ENCODE peak calls at places on chromosomes 12 and 14, in six cellular contexts. One of them, this sample, is unnamed.

GRCh38 chr12:72089678-72090077 is 151.0 kb downstream of the TPH2 start:
- DNase-seq in K562: no peak
- DNase-seq in HepG2: no peak
- DNase-seq in HCT116: no peak
- DNase-seq in H1: no peak
- DNase-seq in GM12878: no peak
- DNase-seq in this sample: no peak

GRCh38 chr12:9115731-9116689 is at the start of gene A2M:
- DNase-seq in GM12878: no peak
- DNase-seq in HCT116: no peak
- DNase-seq in HepG2: peak
- DNase-seq in H1: no peak
- DNase-seq in K562: no peak
- DNase-seq in this sample: no peak

GRCh38 chr14:30210630-30211029 is 283.0 kb upstream of the PRKD1 start:
- DNase-seq in K562: no peak
- DNase-seq in HCT116: no peak
- DNase-seq in GM12878: no peak
- DNase-seq in H1: no peak
- DNase-seq in HepG2: no peak
- DNase-seq in this sample: no peak

GRCh38 chr14:34462132-34462893 is at the start of gene SPTSSA:
- DNase-seq in K562: peak
- DNase-seq in GM12878: peak
- DNase-seq in HepG2: peak
- DNase-seq in H1: peak
- DNase-seq in HCT116: peak
- DNase-seq in this sample: peak

GRCh38 chr12:9948606-9949286 is 16.6 kb upstream of the CLEC2A start:
- DNase-seq in K562: no peak
- DNase-seq in HCT116: no peak
- DNase-seq in HepG2: no peak
- DNase-seq in GM12878: peak
- DNase-seq in H1: no peak
- DNase-seq in this sample: no peak

GRCh38 chr12:27434673-27435565 is 11.6 kb upstream of the SMCO2 start:
- DNase-seq in H1: no peak
- DNase-seq in GM12878: no peak
- DNase-seq in HepG2: no peak
- DNase-seq in HCT116: no peak
- DNase-seq in K562: peak
- DNase-seq in this sample: no peak

GRCh38 chr14:103293465-103293864 is 40.6 kb upstream of the EIF5 start:
- DNase-seq in H1: no peak
- DNase-seq in GM12878: no peak
- DNase-seq in HepG2: no peak
- DNase-seq in HCT116: no peak
- DNase-seq in K562: no peak
- DNase-seq in this sample: no peak

GRCh38 chr14:76564471-76565119 is 188.7 kb downstream of the ESRRB start:
- DNase-seq in HCT116: peak
- DNase-seq in K562: peak
- DNase-seq in H1: no peak
- DNase-seq in GM12878: no peak
- DNase-seq in HepG2: no peak
- DNase-seq in this sample: no peak

GRCh38 chr12:3003593-3003992 is 44.4 kb downstream of the TEAD4 start:
- DNase-seq in GM12878: no peak
- DNase-seq in HepG2: no peak
- DNase-seq in HCT116: no peak
- DNase-seq in K562: no peak
- DNase-seq in H1: no peak
- DNase-seq in this sample: no peak

GRCh38 chr12:5439333-5439732 is 7.4 kb downstream of the NTF3 start:
- DNase-seq in GM12878: no peak
- DNase-seq in K562: no peak
- DNase-seq in H1: no peak
- DNase-seq in HepG2: no peak
- DNase-seq in HCT116: no peak
- DNase-seq in this sample: no peak

GRCh38 chr12:14665354-14666348 is 30.7 kb downstream of the GUCY2C start:
- DNase-seq in HCT116: peak
- DNase-seq in GM12878: no peak
- DNase-seq in HepG2: no peak
- DNase-seq in H1: peak
- DNase-seq in K562: peak
- DNase-seq in this sample: no peak

GRCh38 chr12:40106202-40106533 is 287 bp upstream of the SLC2A13 start:
- DNase-seq in H1: no peak
- DNase-seq in HepG2: no peak
- DNase-seq in HCT116: no peak
- DNase-seq in K562: no peak
- DNase-seq in GM12878: no peak
- DNase-seq in this sample: no peak

GRCh38 chr12:12533238-12533829 is 29.3 kb downstream of the DUSP16 start:
- DNase-seq in K562: peak
- DNase-seq in H1: no peak
- DNase-seq in HCT116: no peak
- DNase-seq in HepG2: peak
- DNase-seq in GM12878: no peak
- DNase-seq in this sample: no peak

GRCh38 chr14:22824711-22825359 is 4.9 kb upstream of the MRPL52 start:
- DNase-seq in HepG2: peak
- DNase-seq in GM12878: no peak
- DNase-seq in H1: no peak
- DNase-seq in K562: peak
- DNase-seq in HCT116: peak
- DNase-seq in this sample: no peak

GRCh38 chr12:115946867-115947695 is 330.4 kb downstream of the MED13L start:
- DNase-seq in H1: no peak
- DNase-seq in HCT116: no peak
- DNase-seq in GM12878: no peak
- DNase-seq in HepG2: peak
- DNase-seq in K562: peak
- DNase-seq in this sample: no peak

GRCh38 chr12:51921017-51921725 is 13.9 kb downstream of the ACVRL1 start:
- DNase-seq in HCT116: no peak
- DNase-seq in GM12878: no peak
- DNase-seq in HepG2: no peak
- DNase-seq in K562: no peak
- DNase-seq in H1: no peak
- DNase-seq in this sample: no peak

GRCh38 chr12:124506145-124506831 is 61.1 kb downstream of the NCOR2 start:
- DNase-seq in GM12878: no peak
- DNase-seq in HepG2: no peak
- DNase-seq in K562: peak
- DNase-seq in HCT116: no peak
- DNase-seq in H1: no peak
- DNase-seq in this sample: no peak

GRCh38 chr14:101230161-101230850 is 326.8 kb upstream of the RTL1 start:
- DNase-seq in H1: peak
- DNase-seq in K562: peak
- DNase-seq in HepG2: no peak
- DNase-seq in GM12878: no peak
- DNase-seq in HCT116: no peak
- DNase-seq in this sample: no peak

GRCh38 chr14:77590845-77591506 is 25.5 kb downstream of the SPTLC2 start:
- DNase-seq in HepG2: no peak
- DNase-seq in HCT116: no peak
- DNase-seq in H1: no peak
- DNase-seq in GM12878: no peak
- DNase-seq in K562: no peak
- DNase-seq in this sample: no peak

GRCh38 chr14:102781063-102781462 is 3.8 kb downstream of the TRAF3 start:
- DNase-seq in K562: no peak
- DNase-seq in HepG2: no peak
- DNase-seq in H1: no peak
- DNase-seq in HCT116: no peak
- DNase-seq in GM12878: no peak
- DNase-seq in this sample: no peak

GRCh38 chr14:32805979-32806378 is 132.7 kb upstream of the NPAS3 start:
- DNase-seq in GM12878: no peak
- DNase-seq in HCT116: no peak
- DNase-seq in H1: no peak
- DNase-seq in HepG2: no peak
- DNase-seq in K562: no peak
- DNase-seq in this sample: no peak

GRCh38 chr12:80770958-80771357 is 54.2 kb downstream of the MYF5 start:
- DNase-seq in H1: no peak
- DNase-seq in GM12878: no peak
- DNase-seq in K562: no peak
- DNase-seq in HepG2: no peak
- DNase-seq in HCT116: no peak
- DNase-seq in this sample: no peak

GRCh38 chr14:81506512-81506911 is 27.1 kb downstream of the SEL1L start:
- DNase-seq in HCT116: no peak
- DNase-seq in HepG2: no peak
- DNase-seq in H1: no peak
- DNase-seq in GM12878: no peak
- DNase-seq in K562: no peak
- DNase-seq in this sample: no peak

GRCh38 chr12:105330283-105330937 is at the start of gene C12orf75:
- DNase-seq in K562: peak
- DNase-seq in HepG2: peak
- DNase-seq in GM12878: peak
- DNase-seq in H1: peak
- DNase-seq in HCT116: peak
- DNase-seq in this sample: peak
- TF ChIP-seq ZNF274 in K562: no peak
- TF ChIP-seq ZNF274 in HepG2: peak
- TF ChIP-seq ZNF274 in GM12878: no peak
- TF ChIP-seq ZNF274 in H1: no peak
- TF ChIP-seq ZNF274 in HCT116: no peak
- TF ChIP-seq ZNF274 in this sample: no peak

GRCh38 chr14:99595524-99595923 is 8.5 kb downstream of the CCDC85C start:
- DNase-seq in HepG2: no peak
- DNase-seq in K562: no peak
- DNase-seq in H1: no peak
- DNase-seq in HCT116: no peak
- DNase-seq in GM12878: no peak
- DNase-seq in this sample: no peak

GRCh38 chr14:99592394-99592793 is 11.6 kb downstream of the CCDC85C start:
- DNase-seq in HCT116: no peak
- DNase-seq in HepG2: no peak
- DNase-seq in K562: no peak
- DNase-seq in GM12878: no peak
- DNase-seq in H1: no peak
- DNase-seq in this sample: no peak

GRCh38 chr14:99595034-99595433 is 9.0 kb downstream of the CCDC85C start:
- DNase-seq in K562: no peak
- DNase-seq in HepG2: no peak
- DNase-seq in HCT116: no peak
- DNase-seq in H1: no peak
- DNase-seq in GM12878: peak
- DNase-seq in this sample: no peak

GRCh38 chr14:99592933-99593753 is 10.9 kb downstream of the CCDC85C start:
- DNase-seq in K562: no peak
- DNase-seq in H1: no peak
- DNase-seq in GM12878: no peak
- DNase-seq in HepG2: no peak
- DNase-seq in HCT116: no peak
- DNase-seq in this sample: no peak

DNA sequence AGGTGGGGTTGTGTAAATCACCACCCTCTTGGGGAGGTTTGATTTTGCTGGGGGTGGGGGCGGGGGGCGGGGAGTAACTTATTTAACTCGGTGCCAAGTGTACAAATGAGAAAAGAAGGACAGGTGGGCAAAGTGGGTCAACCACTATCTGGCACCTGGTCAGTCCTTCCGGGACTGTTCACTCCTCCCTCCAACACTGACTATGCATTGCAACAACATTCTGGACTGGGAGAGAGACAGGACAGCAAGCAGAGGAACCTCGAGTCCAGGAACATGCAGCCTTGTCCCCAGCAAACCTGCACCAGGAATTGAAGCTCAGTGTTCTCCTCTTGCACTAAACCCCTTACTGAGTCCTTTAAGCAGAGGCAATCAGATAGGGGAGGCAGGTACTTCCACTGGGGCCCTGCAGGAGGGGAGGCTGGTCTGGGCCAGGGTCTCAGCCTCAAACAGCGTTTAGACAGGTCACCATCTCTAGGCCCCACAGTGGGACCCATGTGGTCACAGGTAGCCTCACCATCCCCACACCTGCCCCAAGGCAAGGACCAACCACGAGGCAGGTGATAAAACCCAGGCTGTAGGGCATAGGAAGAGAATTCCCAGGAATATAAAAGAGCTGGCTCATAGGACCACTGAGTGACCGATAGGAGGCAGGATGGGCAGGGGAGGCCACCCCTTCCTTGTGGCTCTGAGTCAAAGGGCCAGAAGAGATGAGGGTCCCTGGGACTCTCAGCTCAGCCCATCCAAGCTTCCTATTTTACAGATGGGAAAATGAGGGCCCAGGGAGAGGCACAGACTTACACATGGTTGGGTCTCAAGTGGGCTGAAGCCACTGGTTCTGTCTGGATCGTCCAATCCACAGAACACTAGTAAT is 9.8 kb downstream of the CCDC85C start:
- DNase-seq in K562: no peak
- DNase-seq in HCT116: no peak
- DNase-seq in HepG2: no peak
- DNase-seq in H1: no peak
- DNase-seq in GM12878: no peak
- DNase-seq in this sample: no peak
- H3K9ac ChIP-seq in K562: no peak
- H3K9ac ChIP-seq in HCT116: no peak
- H3K9ac ChIP-seq in HepG2: no peak
- H3K9ac ChIP-seq in H1: no peak
- H3K9ac ChIP-seq in GM12878: no peak
- H3K9ac ChIP-seq in this sample: no peak

GRCh38 chr14:24542346-24542936 is 33.6 kb downstream of the CTSG start:
- DNase-seq in H1: no peak
- DNase-seq in HCT116: no peak
- DNase-seq in K562: no peak
- DNase-seq in HepG2: no peak
- DNase-seq in GM12878: no peak
- DNase-seq in this sample: no peak
- TF ChIP-seq ZNF274 in H1: no peak
- TF ChIP-seq ZNF274 in HCT116: no peak
- TF ChIP-seq ZNF274 in K562: no peak
- TF ChIP-seq ZNF274 in HepG2: no peak
- TF ChIP-seq ZNF274 in GM12878: no peak
- TF ChIP-seq ZNF274 in this sample: no peak

GRCh38 chr12:111428728-111429175 is 23.0 kb downstream of the SH2B3 start:
- DNase-seq in HepG2: no peak
- DNase-seq in GM12878: no peak
- DNase-seq in H1: no peak
- DNase-seq in K562: no peak
- DNase-seq in HCT116: no peak
- DNase-seq in this sample: no peak
- H3K9ac ChIP-seq in HepG2: no peak
- H3K9ac ChIP-seq in GM12878: peak
- H3K9ac ChIP-seq in H1: no peak
- H3K9ac ChIP-seq in K562: peak
- H3K9ac ChIP-seq in HCT116: no peak
- H3K9ac ChIP-seq in this sample: no peak

DNA sequence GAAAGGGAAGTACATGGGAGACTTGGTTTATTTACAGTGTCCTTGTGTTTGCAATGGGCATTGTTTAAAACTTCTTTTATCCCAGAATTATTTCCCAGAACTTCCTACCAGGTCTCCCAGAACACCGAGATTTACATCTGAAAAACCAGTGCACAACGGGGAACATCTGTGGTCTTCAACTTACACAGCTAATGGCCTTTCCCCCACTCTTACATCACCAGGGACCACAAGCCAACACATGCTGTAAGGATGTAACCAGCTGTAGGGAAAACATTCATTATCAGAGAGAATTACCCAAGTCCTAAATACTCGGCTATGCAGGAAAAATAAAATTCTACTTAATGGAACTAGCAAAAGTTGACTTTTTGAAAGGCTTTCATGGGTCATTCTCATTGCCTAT is 267.6 kb downstream of the DUSP6 start:
- DNase-seq in HCT116: no peak
- DNase-seq in K562: no peak
- DNase-seq in H1: no peak
- DNase-seq in HepG2: no peak
- DNase-seq in GM12878: no peak
- DNase-seq in this sample: no peak
- TF ChIP-seq ZNF274 in HCT116: no peak
- TF ChIP-seq ZNF274 in K562: no peak
- TF ChIP-seq ZNF274 in H1: no peak
- TF ChIP-seq ZNF274 in HepG2: no peak
- TF ChIP-seq ZNF274 in GM12878: no peak
- TF ChIP-seq ZNF274 in this sample: no peak

This sample was measured in NT2/D1.